ENCODE peak calls at places on chromosome X, in six cellular contexts. I is KBM-7; O is epithelial cell of esophagus; V is T-helper 9 cell; W is natural killer cell treated with Interleukin-12 subunit alpha and Interleukin-12 subunit beta and Interleukin-15 and Interleukin-18, amount 100 ng/mL, for 72 hours; M is ovary. F is an unnamed sample.

GRCh38 chrX:47664737-47665136 is 5.8 kb upstream of the UXT start:
- DNase-seq in I (no peak), O (no peak), V (no peak), W (no peak), M (no peak), F (no peak)

GRCh38 chrX:2417205-2417604 is 83.6 kb downstream of the DHRSX start:
- DNase-seq in I (no peak), O (no peak), V (no peak), W (no peak), M (no peak), F (no peak)

GRCh38 chrX:19549838-19550237 is 34.5 kb upstream of the MAP3K15 start:
- DNase-seq in I (no peak), O (no peak), V (no peak), W (no peak), M (no peak), F (no peak)

GRCh38 chrX:16666541-16666940 is 16.6 kb downstream of the S100G start:
- DNase-seq in I (no peak), O (no peak), V (no peak), W (no peak), M (no peak), F (no peak)

GRCh38 chrX:151085207-151085606 is 91.2 kb upstream of the GPR50 start:
- DNase-seq in I (no peak), O (no peak), V (no peak), W (no peak), M (no peak), F (no peak)

GRCh38 chrX:125505207-125505606 is 185.5 kb downstream of the TEX13C start:
- DNase-seq in I (no peak), O (peak), V (no peak), W (no peak), M (no peak), F (no peak)

GRCh38 chrX:20060961-20061868 is 55.5 kb downstream of the MAP7D2 start:
- DNase-seq in I (peak), O (no peak), V (no peak), W (no peak), M (no peak), F (no peak)

GRCh38 chrX:8404958-8405357 is 59.7 kb upstream of the VCX3B start:
- DNase-seq in I (no peak), O (peak), V (no peak), W (no peak), M (no peak), F (no peak)

GRCh38 chrX:68462653-68463052 is 29.4 kb upstream of the OPHN1 start:
- DNase-seq in I (peak), O (peak), V (no peak), W (peak), M (peak), F (no peak)

GRCh38 chrX:10039821-10040793 is 72.9 kb downstream of the CLDN34 start:
- DNase-seq in I (no peak), O (peak), V (no peak), W (no peak), M (no peak), F (no peak)

GRCh38 chrX:8607326-8607725 is 124.6 kb downstream of the ANOS1 start:
- DNase-seq in I (no peak), O (peak), V (no peak), W (no peak), M (no peak), F (no peak)

GRCh38 chrX:19616959-19617358 is 101.7 kb upstream of the MAP3K15 start:
- DNase-seq in I (no peak), O (no peak), V (no peak), W (no peak), M (no peak), F (no peak)

GRCh38 chrX:104430720-104431119 is 135.3 kb upstream of the IL1RAPL2 start:
- DNase-seq in I (no peak), O (peak), V (no peak), W (no peak), M (no peak), F (no peak)

GRCh38 chrX:261167-261857 is 19.9 kb upstream of the PLCXD1 start:
- DNase-seq in I (no peak), O (peak), V (no peak), W (no peak), M (no peak), F (no peak)

GRCh38 chrX:135327299-135327698 is 18.0 kb downstream of the ETDC start:
- DNase-seq in I (no peak), O (peak), V (no peak), W (no peak), M (no peak), F (no peak)

GRCh38 chrX:69085151-69085550 is 80.1 kb downstream of the PJA1 start:
- DNase-seq in I (no peak), O (no peak), V (no peak), W (no peak), M (no peak), F (no peak)

GRCh38 chrX:151359931-151360871 is 36.8 kb upstream of the VMA21 start:
- DNase-seq in I (peak), O (peak), V (peak), W (no peak), M (peak), F (no peak)

GRCh38 chrX:45668686-45669443 is 468.2 kb upstream of the DIPK2B start:
- DNase-seq in I (no peak), O (peak), V (no peak), W (no peak), M (no peak), F (no peak)

GRCh38 chrX:49263631-49264030 is 879 bp downstream of the FOXP3 start:
- DNase-seq in I (no peak), O (no peak), V (no peak), W (no peak), M (no peak), F (no peak)

GRCh38 chrX:150587585-150588503 is 19.4 kb downstream of the MTM1 start:
- DNase-seq in I (peak), O (peak), V (peak), W (no peak), M (peak), F (no peak)

GRCh38 chrX:25524150-25524549 is 508.4 kb upstream of the ARX start:
- DNase-seq in I (no peak), O (peak), V (no peak), W (no peak), M (no peak), F (no peak)

GRCh38 chrX:46574337-46574940 is 874 bp downstream of the CHST7 start:
- DNase-seq in I (peak), O (peak), V (peak), W (no peak), M (peak), F (no peak)

GRCh38 chrX:10169180-10169579 is 12.4 kb downstream of the CLCN4 start:
- DNase-seq in I (no peak), O (no peak), V (no peak), W (no peak), M (no peak), F (no peak)

GRCh38 chrX:10938371-10938982 is 172.7 kb upstream of the HCCS start:
- DNase-seq in I (no peak), O (no peak), V (no peak), W (no peak), M (no peak), F (no peak)

GRCh38 chrX:68832101-68832416 is 3.2 kb downstream of the EFNB1 start:
- DNase-seq in I (peak), O (peak), V (no peak), W (peak), M (peak), F (no peak)